ENCODE peak calls at places on chromosomes 13 and 19, in five cellular contexts. V is transverse colon, P is sigmoid colon, Z is K562, W is suprapubic skin. Q is an unnamed sample.

GRCh38 chr13:79912403-79912802 is 428.5 kb downstream of the SPRY2 start:
- DNase-seq in V (no peak), P (no peak), Z (no peak), W (no peak), Q (no peak)

GRCh38 chr13:98892821-98893220 is 85.0 kb downstream of the DOCK9 start:
- DNase-seq in V (no peak), P (no peak), Z (no peak), W (no peak), Q (no peak)

GRCh38 chr13:73449258-73449657 is 390.5 kb downstream of the KLF5 start:
- DNase-seq in V (no peak), P (no peak), Z (no peak), W (no peak), Q (no peak)

GRCh38 chr19:3986260-3987041 is 1.2 kb upstream of the EEF2 start:
- DNase-seq in V (peak; percentile 70), P (no peak), Z (peak; percentile 67), W (no peak), Q (peak; percentile 57)

GRCh38 chr13:77810430-77810829 is 108.2 kb downstream of the EDNRB start:
- DNase-seq in V (no peak), P (no peak), Z (no peak), W (no peak), Q (no peak)

GRCh38 chr19:38653028-38653571 is 5.7 kb downstream of the ACTN4 start:
- DNase-seq in V (peak; percentile 78), P (peak; percentile 83), Z (no peak), W (no peak), Q (peak; percentile 63)

GRCh38 chr19:8445488-8446001 is 770 bp downstream of the HNRNPM start:
- DNase-seq in V (peak; percentile 61), P (peak; percentile 76), Z (peak; percentile 55), W (peak; percentile 80), Q (peak; percentile 67)

GRCh38 chr19:18098891-18099622 is 1.5 kb downstream of the MAST3 start:
- DNase-seq in V (peak; percentile 60), P (no peak), Z (peak; percentile 58), W (no peak), Q (peak; percentile 32)

GRCh38 chr13:99316657-99317244 is 9.6 kb upstream of the GPR183 start:
- DNase-seq in V (no peak), P (no peak), Z (no peak), W (no peak), Q (peak; percentile 37)

GRCh38 chr13:84439108-84439507 is 556.8 kb upstream of the SLITRK1 start:
- DNase-seq in V (no peak), P (no peak), Z (no peak), W (no peak), Q (no peak)

GRCh38 chr19:21398851-21399250 is 1.9 kb downstream of the ZNF493 start:
- DNase-seq in V (no peak), P (no peak), Z (no peak), W (no peak), Q (no peak)

GRCh38 chr13:82720961-82721360 is 1161.3 kb downstream of the SLITRK1 start:
- DNase-seq in V (no peak), P (no peak), Z (no peak), W (no peak), Q (no peak)

GRCh38 chr13:110187501-110188161 is 119.3 kb downstream of the COL4A1 start:
- DNase-seq in V (no peak), P (peak; percentile 62), Z (no peak), W (no peak), Q (no peak)

GRCh38 chr13:25525884-25526283 is 154.1 kb downstream of the ATP8A2 start:
- DNase-seq in V (no peak), P (no peak), Z (no peak), W (no peak), Q (no peak)

GRCh38 chr13:32031815-32032345 is 306 bp downstream of the FRY start:
- DNase-seq in V (no peak), P (no peak), Z (no peak), W (no peak), Q (no peak)

GRCh38 chr19:29666634-29667389 is 1.6 kb downstream of the PLEKHF1 start:
- DNase-seq in V (peak; percentile 55), P (peak; percentile 93), Z (peak; percentile 32), W (peak; percentile 85), Q (peak; percentile 54)

GRCh38 chr19:10510301-10510802 is 6.9 kb downstream of the S1PR5 start:
- DNase-seq in V (peak; percentile 33), P (no peak), Z (peak; percentile 72), W (no peak), Q (no peak)

GRCh38 chr13:99198630-99199029 is 2.0 kb upstream of the UBAC2 start:
- DNase-seq in V (no peak), P (no peak), Z (no peak), W (no peak), Q (no peak)

GRCh38 chr19:4197625-4198466 is 15.4 kb downstream of the ANKRD24 start:
- DNase-seq in V (no peak), P (no peak), Z (peak; percentile 51), W (no peak), Q (no peak)

GRCh38 chr13:74191036-74191809 is 57.0 kb upstream of the KLF12 start:
- DNase-seq in V (no peak), P (no peak), Z (no peak), W (no peak), Q (no peak)

GRCh38 chr19:16896098-16896912 is 7.5 kb downstream of the F2RL3 start:
- DNase-seq in V (peak; percentile 37), P (no peak), Z (peak; percentile 84), W (peak; percentile 68), Q (no peak)

GRCh38 chr13:92044351-92044750 is 645.9 kb downstream of the GPC5 start:
- DNase-seq in V (no peak), P (no peak), Z (no peak), W (no peak), Q (no peak)

GRCh38 chr13:28719656-28720055 is 886 bp upstream of the SLC46A3 start:
- DNase-seq in V (no peak), P (no peak), Z (no peak), W (no peak), Q (no peak)

GRCh38 chr19:18274776-18275356 is 614 bp upstream of the IQCN start:
- DNase-seq in V (peak; percentile 92), P (peak; percentile 96), Z (peak; percentile 75), W (peak; percentile 93), Q (peak; percentile 89)

GRCh38 chr19:11693505-11694499 is 44.9 kb downstream of the ZNF823 start:
- DNase-seq in V (no peak), P (no peak), Z (no peak), W (no peak), Q (no peak)

GRCh38 chr19:45643927-45644771 is 5.0 kb upstream of the EML2 start:
- DNase-seq in V (no peak), P (no peak), Z (no peak), W (no peak), Q (no peak)

GRCh38 chr19:8566855-8567254 is 10.4 kb downstream of the MYO1F start:
- DNase-seq in V (no peak), P (no peak), Z (no peak), W (no peak), Q (no peak)

GRCh38 chr13:31444266-31444862 is 244.6 kb downstream of the B3GLCT start:
- DNase-seq in V (no peak), P (no peak), Z (no peak), W (no peak), Q (no peak)

GRCh38 chr13:45370922-45371406 is 30.0 kb upstream of the TPT1 start:
- DNase-seq in V (peak; percentile 71), P (peak; percentile 85), Z (peak; percentile 73), W (peak; percentile 78), Q (peak; percentile 71)

GRCh38 chr19:40279120-40279551 is 6.0 kb downstream of the AKT2 start:
- DNase-seq in V (peak; percentile 26), P (peak; percentile 87), Z (no peak), W (peak; percentile 73), Q (no peak)

GRCh38 chr13:94168784-94169512 is 310.5 kb downstream of the DCT start:
- DNase-seq in V (no peak), P (no peak), Z (no peak), W (no peak), Q (no peak)

GRCh38 chr13:73198888-73199497 is 140.2 kb downstream of the KLF5 start:
- DNase-seq in V (no peak), P (no peak), Z (no peak), W (no peak), Q (no peak)

GRCh38 chr19:1438035-1438932 is at the start of gene RPS15:
- DNase-seq in V (peak; percentile 97), P (peak; percentile 97), Z (peak; percentile 92), W (peak; percentile 96), Q (peak; percentile 96)
- TF ChIP-seq EP300 in V (no peak), P (no peak), Z (no peak), W (no peak), Q (no peak)

GRCh38 chr19:20233105-20233504 is 66.1 kb downstream of the ZNF486 start:
- DNase-seq in V (peak; percentile 44), P (no peak), Z (no peak), W (no peak), Q (peak; percentile 51)
- H3K9me3 ChIP-seq in V (peaks cover 7% of the 10 kb centered on the region), P (no peaks in the 10 kb centered on the region), Z (no peaks in the 10 kb centered on the region), W (peaks cover 5% of the 10 kb centered on the region), Q (no peaks in the 10 kb centered on the region)

GRCh38 chr19:33396701-33397535 is 23.4 kb downstream of the CEBPG start:
- DNase-seq in V (no peak), P (peak; percentile 64), Z (no peak), W (peak; percentile 63), Q (no peak)
- TF ChIP-seq POLR2AphosphoS5 in V (no peak), P (no peak), Z (no peak), W (no peak), Q (no peak)

GRCh38 chr19:56958428-56958827 is 117.9 kb upstream of the PEG3 start:
- DNase-seq in V (no peak), P (no peak), Z (no peak), W (no peak), Q (no peak)
- TF ChIP-seq EP300 in V (no peak), P (no peak), Z (no peak), W (no peak), Q (no peak)

GRCh38 chr19:15616627-15617270 is 1.7 kb downstream of the CYP4F8 start:
- DNase-seq in V (no peak), P (no peak), Z (no peak), W (no peak), Q (no peak)

GRCh38 chr19:15618321-15618720 is 3.3 kb downstream of the CYP4F8 start:
- DNase-seq in V (no peak), P (no peak), Z (no peak), W (no peak), Q (no peak)

GRCh38 chr19:15615526-15615925 is 508 bp downstream of the CYP4F8 start:
- DNase-seq in V (no peak), P (no peak), Z (no peak), W (no peak), Q (no peak)

GRCh38 chr19:15614507-15615379 is at the start of gene CYP4F8:
- DNase-seq in V (no peak), P (no peak), Z (no peak), W (no peak), Q (no peak)

DNA sequence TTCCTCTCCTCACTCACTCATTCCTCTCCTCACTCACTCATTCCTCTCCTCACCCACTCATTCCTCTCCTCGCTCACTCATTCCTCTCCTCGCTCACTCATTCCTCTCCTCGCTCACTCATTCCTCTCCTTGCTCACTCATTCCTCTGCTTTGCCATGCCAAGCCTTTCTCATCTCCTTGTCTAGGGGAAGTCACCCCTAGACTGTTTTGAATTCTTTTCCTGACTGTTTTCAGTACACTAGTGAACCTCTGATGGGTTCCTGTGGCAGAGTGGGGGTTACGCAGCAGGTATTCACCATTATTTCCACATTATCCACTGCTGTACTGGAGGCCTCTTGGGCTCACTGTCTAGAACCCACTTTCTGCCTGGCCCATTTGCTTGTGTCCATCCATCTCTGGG is 1.2 kb downstream of the CYP4F8 start:
- DNase-seq in V (no peak), P (no peak), Z (no peak), W (no peak), Q (no peak)
- H3K9me3 ChIP-seq in V (no peaks in the 10 kb centered on the region), P (no peaks in the 10 kb centered on the region), Z (no peaks in the 10 kb centered on the region), W (no peaks in the 10 kb centered on the region), Q (no peaks in the 10 kb centered on the region)